ENCODE peak calls at places on chromosomes 1 and 21, in five cellular contexts. One of them, this sample, is unnamed.

GRCh38 chr1:29017235-29017634 is 102.9 kb downstream of the EPB41 start:
- DNase-seq in T-helper 1 cell: no peak
- DNase-seq in epithelial cell of esophagus: no peak
- DNase-seq in neural crest cell: no peak
- DNase-seq in NCI-H345: no peak
- DNase-seq in this sample: no peak

GRCh38 chr1:185260611-185261010 is 56.4 kb downstream of the IVNS1ABP start:
- DNase-seq in T-helper 1 cell: no peak
- DNase-seq in epithelial cell of esophagus: no peak
- DNase-seq in neural crest cell: no peak
- DNase-seq in NCI-H345: no peak
- DNase-seq in this sample: no peak

GRCh38 chr1:34199927-34200326 is 23.2 kb downstream of the C1orf94 start:
- DNase-seq in T-helper 1 cell: no peak
- DNase-seq in epithelial cell of esophagus: peak; percentile 26
- DNase-seq in neural crest cell: no peak
- DNase-seq in NCI-H345: no peak
- DNase-seq in this sample: no peak

GRCh38 chr1:187264995-187265602 is 436.4 kb downstream of the PLA2G4A start:
- DNase-seq in T-helper 1 cell: no peak
- DNase-seq in epithelial cell of esophagus: peak; percentile 73
- DNase-seq in neural crest cell: peak; percentile 18
- DNase-seq in NCI-H345: peak; percentile 76
- DNase-seq in this sample: peak; percentile 3

GRCh38 chr1:216847385-216848036 is 124.3 kb upstream of the ESRRG start:
- DNase-seq in T-helper 1 cell: no peak
- DNase-seq in epithelial cell of esophagus: peak; percentile 43
- DNase-seq in neural crest cell: no peak
- DNase-seq in NCI-H345: no peak
- DNase-seq in this sample: peak; percentile 1

GRCh38 chr1:162530318-162530984 is 31.1 kb upstream of the UAP1 start:
- DNase-seq in T-helper 1 cell: no peak
- DNase-seq in epithelial cell of esophagus: peak; percentile 42
- DNase-seq in neural crest cell: no peak
- DNase-seq in NCI-H345: no peak
- DNase-seq in this sample: no peak

GRCh38 chr21:42614811-42615342 is 38.5 kb upstream of the PDE9A start:
- DNase-seq in T-helper 1 cell: peak; percentile 42
- DNase-seq in epithelial cell of esophagus: peak; percentile 96
- DNase-seq in neural crest cell: no peak
- DNase-seq in NCI-H345: peak; percentile 44
- DNase-seq in this sample: no peak

GRCh38 chr21:41432567-41433460 is 6.8 kb downstream of the MX1 start:
- DNase-seq in T-helper 1 cell: no peak
- DNase-seq in epithelial cell of esophagus: no peak
- DNase-seq in neural crest cell: no peak
- DNase-seq in NCI-H345: no peak
- DNase-seq in this sample: no peak

GRCh38 chr1:165645654-165646366 is 14.8 kb downstream of the MGST3 start:
- DNase-seq in T-helper 1 cell: no peak
- DNase-seq in epithelial cell of esophagus: peak; percentile 16
- DNase-seq in neural crest cell: no peak
- DNase-seq in NCI-H345: no peak
- DNase-seq in this sample: no peak

GRCh38 chr1:63321788-63322247 is 549 bp upstream of the FOXD3 start:
- DNase-seq in T-helper 1 cell: no peak
- DNase-seq in epithelial cell of esophagus: no peak
- DNase-seq in neural crest cell: no peak
- DNase-seq in NCI-H345: no peak
- DNase-seq in this sample: no peak

GRCh38 chr1:236320671-236321070 is 38.9 kb upstream of the ERO1B start:
- DNase-seq in T-helper 1 cell: no peak
- DNase-seq in epithelial cell of esophagus: no peak
- DNase-seq in neural crest cell: no peak
- DNase-seq in NCI-H345: no peak
- DNase-seq in this sample: no peak

GRCh38 chr1:2982615-2983318 is 38.5 kb upstream of the ACTRT2 start:
- DNase-seq in T-helper 1 cell: no peak
- DNase-seq in epithelial cell of esophagus: no peak
- DNase-seq in neural crest cell: no peak
- DNase-seq in NCI-H345: no peak
- DNase-seq in this sample: peak; percentile 50

GRCh38 chr1:154969741-154970452 is 650 bp downstream of the SHC1 start:
- DNase-seq in T-helper 1 cell: no peak
- DNase-seq in epithelial cell of esophagus: no peak
- DNase-seq in neural crest cell: no peak
- DNase-seq in NCI-H345: no peak
- DNase-seq in this sample: no peak

This sample was measured in occipital lobe.